ENCODE peak calls at places on chromosomes 7 and 10, in four cellular contexts. G, Z, D and L are unnamed samples.

GRCh38 chr7:141930211-141930610 is 14.0 kb downstream of the OR9A4 start:
- DNase-seq in G (no peak), D (no peak), Z (no peak), L (no peak)

GRCh38 chr10:47346572-47347302 is 1.4 kb upstream of the RBP3 start:
- DNase-seq in D (no peak), Z (no peak), G (no peak), L (no peak)

GRCh38 chr7:23246540-23246939 is at the start of gene GPNMB:
- DNase-seq in D (no peak), Z (no peak), G (no peak), L (peak)

GRCh38 chr10:74040200-74041126 is 42.5 kb downstream of the VCL start:
- DNase-seq in G (no peak), D (no peak), Z (no peak), L (no peak)

GRCh38 chr7:38840736-38841460 is 68.1 kb downstream of the VPS41 start:
- DNase-seq in Z (no peak), D (no peak), G (no peak), L (no peak)

GRCh38 chr7:34236057-34236456 is 330.7 kb downstream of the BMPER start:
- DNase-seq in G (no peak), D (no peak), Z (no peak), L (no peak)

GRCh38 chr7:14071045-14071444 is 81.6 kb upstream of the ETV1 start:
- DNase-seq in Z (no peak), D (no peak), G (no peak), L (no peak)

GRCh38 chr10:110861930-110862677 is 9.6 kb upstream of the PDCD4 start:
- DNase-seq in D (no peak), Z (no peak), G (no peak), L (no peak)

GRCh38 chr7:101277155-101277554 is 32.3 kb upstream of the FIS1 start:
- DNase-seq in Z (no peak), G (no peak), D (no peak), L (no peak)

GRCh38 chr10:107317592-107317991 is 153.1 kb upstream of the SORCS1 start:
- DNase-seq in Z (no peak), G (no peak), D (no peak), L (no peak)

GRCh38 chr7:69598487-69599148 is 343 bp downstream of the AUTS2 start:
- DNase-seq in D (no peak), Z (no peak), G (no peak), L (no peak)

GRCh38 chr10:14564268-14564744 is 210.4 kb downstream of the FAM107B start:
- DNase-seq in G (no peak), Z (no peak), D (no peak), L (no peak)

GRCh38 chr10:119198438-119198837 is 8.9 kb upstream of the GRK5 start:
- DNase-seq in G (no peak), Z (no peak), D (no peak), L (no peak)

GRCh38 chr7:157139142-157140117 is 704 bp downstream of the UBE3C start:
- DNase-seq in G (no peak), Z (no peak), D (no peak), L (no peak)

GRCh38 chr10:103276941-103277712 is at the start of gene INA:
- DNase-seq in Z (no peak), G (no peak), D (no peak), L (peak)

GRCh38 chr10:86139066-86139657 is 227.4 kb downstream of the GRID1 start:
- DNase-seq in Z (peak), D (peak), G (no peak), L (no peak)

GRCh38 chr7:22663319-22663718 is 63.7 kb upstream of the IL6 start:
- DNase-seq in G (no peak), Z (no peak), D (no peak), L (no peak)

GRCh38 chr7:5755704-5756131 is 25.7 kb downstream of the RNF216 start:
- DNase-seq in G (no peak), D (no peak), Z (no peak), L (no peak)

GRCh38 chr10:68861253-68861652 is 33.9 kb downstream of the STOX1 start:
- DNase-seq in G (no peak), Z (no peak), D (no peak), L (no peak)

GRCh38 chr7:5615190-5616070 is 166.0 kb downstream of the RNF216 start:
- DNase-seq in G (no peak), D (no peak), Z (no peak), L (peak)

GRCh38 chr10:113970641-113971040 is 73.0 kb upstream of the ADRB1 start:
- DNase-seq in G (no peak), Z (no peak), D (no peak), L (no peak)

GRCh38 chr10:68957284-68957615 is 1.3 kb downstream of the DDX21 start:
- DNase-seq in D (no peak), G (no peak), Z (peak), L (no peak)

GRCh38 chr7:31782411-31782991 is 95.5 kb downstream of the PPP1R17 start:
- DNase-seq in G (peak), Z (peak), D (no peak), L (peak)

GRCh38 chr10:58892039-58892665 is 284.3 kb upstream of the PHYHIPL start:
- DNase-seq in Z (no peak), G (no peak), D (no peak), L (no peak)

GRCh38 chr10:73246322-73246782 is 703 bp downstream of the DNAJC9 start:
- DNase-seq in Z (no peak), D (no peak), G (no peak), L (no peak)

GRCh38 chr10:132869621-132870020 is 72.7 kb downstream of the CFAP46 start:
- DNase-seq in D (no peak), Z (no peak), G (no peak), L (no peak)

GRCh38 chr10:70664702-70665195 is 7.6 kb upstream of the ADAMTS14 start:
- DNase-seq in G (no peak), Z (peak), D (no peak), L (peak)

GRCh38 chr10:50585921-50586739 is 37.6 kb downstream of the SGMS1 start:
- DNase-seq in G (no peak), D (no peak), Z (no peak), L (no peak)

GRCh38 chr10:131577786-131578471 is 266.4 kb upstream of the TCERG1L start:
- DNase-seq in D (no peak), G (no peak), Z (no peak), L (no peak)

GRCh38 chr7:35695628-35695888 is 623 bp upstream of the HERPUD2 start:
- DNase-seq in D (no peak), G (no peak), Z (no peak), L (peak)

GRCh38 chr10:29102233-29102632 is 186.6 kb upstream of the LYZL1 start:
- DNase-seq in Z (no peak), G (no peak), D (no peak), L (peak)

GRCh38 chr10:79280956-79281355 is 66.3 kb upstream of the PPIF start:
- DNase-seq in G (no peak), Z (no peak), D (no peak), L (no peak)

GRCh38 chr10:114957122-114957521 is 19.1 kb downstream of the TRUB1 start:
- DNase-seq in Z (no peak), D (no peak), G (no peak), L (peak)

GRCh38 chr10:122748496-122748895 is 48.9 kb upstream of the C10orf120 start:
- DNase-seq in Z (no peak), G (no peak), D (no peak), L (no peak)

GRCh38 chr7:151351027-151351426 is 9.4 kb downstream of the NUB1 start:
- DNase-seq in D (no peak), G (no peak), Z (no peak), L (peak)
- TF ChIP-seq CTCF in D (peak), G (peak), Z (peak), L (peak)

DNA sequence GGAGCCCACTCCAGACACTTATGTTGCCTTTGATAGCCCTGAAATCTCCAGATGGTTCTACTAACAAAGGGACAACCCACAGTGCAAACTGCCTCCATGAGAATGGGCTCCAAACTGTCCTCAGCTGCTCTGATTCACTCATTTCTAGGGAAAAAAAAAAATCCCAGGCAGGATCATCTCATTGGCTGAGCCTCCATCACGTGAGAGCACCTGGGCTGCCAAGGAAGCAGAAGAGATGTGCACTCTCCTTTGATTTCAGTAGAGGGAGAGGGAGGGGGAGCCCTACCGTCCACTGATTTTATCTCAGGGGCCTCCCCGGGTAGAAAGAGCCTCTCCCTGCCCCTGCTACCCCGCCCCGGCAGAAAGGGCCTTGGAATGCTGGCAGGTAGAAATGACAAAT is 725.3 kb downstream of the PHTF2 start:
- DNase-seq in G (no peak), D (no peak), Z (no peak), L (no peak)
- TF ChIP-seq TCF12 in G (no peak), D (no peak), Z (no peak), L (no peak)

DNA sequence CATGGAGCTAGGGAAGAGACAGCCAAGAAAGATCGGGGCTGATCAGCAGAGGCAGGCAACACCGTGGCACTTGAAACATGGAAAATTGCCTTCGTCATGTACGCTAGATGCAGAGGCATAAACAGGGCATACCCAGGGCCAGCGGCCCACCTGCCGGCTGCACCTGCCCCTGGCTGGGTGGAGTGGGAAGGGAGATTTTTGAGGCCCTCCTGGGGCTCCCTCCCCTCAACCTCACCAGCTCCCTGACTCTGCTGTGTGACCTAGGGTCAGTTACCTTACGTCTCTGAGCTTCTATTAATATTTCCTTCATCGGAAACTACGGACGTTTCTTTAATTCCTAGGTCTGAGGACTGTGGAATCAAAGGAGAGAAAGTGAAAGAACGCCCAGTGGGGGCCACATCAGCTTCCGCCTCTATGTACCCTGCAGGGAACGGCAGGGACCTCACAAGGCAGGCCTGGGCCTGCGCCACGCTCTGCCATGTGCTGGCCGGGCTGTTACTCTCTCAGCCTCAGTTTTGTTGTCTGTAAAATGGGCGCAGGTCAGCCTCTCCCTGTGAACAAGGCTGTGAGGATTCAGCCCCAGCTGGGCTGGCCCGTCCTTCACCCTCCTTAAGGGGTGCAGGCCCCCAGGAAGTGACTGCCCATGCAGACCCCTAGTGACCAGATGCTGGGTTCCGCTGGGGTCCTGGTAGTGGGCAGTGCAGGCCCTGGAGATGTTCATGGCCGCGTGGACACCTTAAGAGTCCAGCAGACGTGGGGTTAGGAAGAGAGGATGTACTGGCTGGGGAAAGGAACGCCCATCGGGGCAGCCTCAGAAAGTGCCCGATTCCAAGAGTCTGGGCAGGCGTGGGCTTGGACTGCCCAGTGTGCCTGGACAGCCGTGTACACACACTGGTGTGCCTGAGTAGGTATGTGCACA is 22.7 kb downstream of the ELFN1 start:
- DNase-seq in D (no peak), Z (no peak), G (no peak), L (peak)
- TF ChIP-seq SIN3A in D (no peak), Z (no peak), G (no peak), L (no peak)

GRCh38 chr7:82330706-82331220 is 112.8 kb downstream of the CACNA2D1 start:
- DNase-seq in D (no peak), G (no peak), Z (no peak), L (no peak)
- TF ChIP-seq CTCF in D (no peak), G (no peak), Z (no peak), L (no peak)

GRCh38 chr7:4068286-4068685 is 613.8 kb upstream of the FOXK1 start:
- DNase-seq in D (no peak), Z (no peak), G (no peak), L (no peak)

GRCh38 chr7:4067874-4068273 is 614.2 kb upstream of the FOXK1 start:
- DNase-seq in D (no peak), G (no peak), Z (no peak), L (no peak)

GRCh38 chr7:4066626-4067475 is 615.2 kb upstream of the FOXK1 start:
- DNase-seq in G (no peak), D (no peak), Z (no peak), L (no peak)

GRCh38 chr7:4066206-4066605 is 615.9 kb upstream of the FOXK1 start:
- DNase-seq in D (no peak), Z (no peak), G (no peak), L (no peak)

GRCh38 chr7:4067476-4067760 is 614.7 kb upstream of the FOXK1 start:
- DNase-seq in Z (no peak), D (no peak), G (no peak), L (no peak)
- TF ChIP-seq TCF12 in Z (no peak), D (no peak), G (no peak), L (no peak)

DNA sequence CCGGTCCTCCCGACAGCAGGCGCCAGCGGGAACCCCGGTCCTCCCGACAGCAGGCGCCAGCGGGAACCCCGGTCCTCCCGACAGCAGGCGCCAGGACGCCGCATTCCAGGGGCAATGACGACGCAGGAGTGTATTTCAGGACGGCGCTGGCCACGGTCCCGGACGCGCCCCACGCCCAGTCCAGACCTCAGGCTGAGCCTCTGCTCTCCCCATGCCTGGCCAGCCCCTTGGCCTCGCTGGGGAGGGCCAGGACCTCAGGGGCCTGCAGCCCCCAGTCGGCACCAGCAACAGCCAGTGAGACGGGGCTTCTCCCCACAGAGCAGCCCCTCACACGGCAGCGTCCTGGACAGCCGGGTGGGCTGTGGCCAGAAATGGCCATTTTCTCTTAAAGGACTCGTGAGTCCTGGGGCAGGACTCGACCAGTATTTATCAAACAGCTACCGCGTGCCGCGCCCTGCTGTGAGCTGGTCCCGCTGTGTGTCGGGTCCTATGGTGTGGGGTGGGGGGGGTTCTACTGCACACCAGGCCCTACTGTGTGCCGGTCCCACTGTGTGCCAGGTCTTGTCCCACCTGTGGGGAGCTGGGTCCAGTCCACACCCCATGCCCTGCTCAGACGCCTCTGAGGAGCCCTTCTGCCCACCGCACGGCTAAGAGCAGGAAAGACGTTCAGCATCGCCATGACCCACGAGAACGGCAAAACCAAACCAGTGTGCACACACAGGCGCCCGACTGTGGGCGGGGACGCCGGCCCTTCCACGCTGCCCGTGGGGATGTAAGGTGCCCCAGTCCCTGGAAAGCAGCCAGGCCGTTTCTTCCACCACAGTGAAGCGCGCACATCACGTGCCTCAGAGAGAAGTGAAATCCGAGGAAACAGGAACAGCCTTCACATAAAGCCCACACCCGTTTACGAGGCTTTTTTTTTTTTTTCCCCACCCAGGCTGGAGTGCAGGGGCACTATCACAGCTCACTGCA is 33.3 kb downstream of the GET4 start:
- DNase-seq in Z (no peak), G (no peak), D (no peak), L (peak)
- TF ChIP-seq SIN3A in Z (no peak), G (no peak), D (no peak), L (no peak)

GRCh38 chr7:113289140-113289740 is 170.9 kb upstream of the SMIM30 start:
- DNase-seq in G (no peak), Z (peak), D (no peak), L (peak)
- TF ChIP-seq CTCF in G (peak), Z (peak), D (peak), L (peak)

DNA sequence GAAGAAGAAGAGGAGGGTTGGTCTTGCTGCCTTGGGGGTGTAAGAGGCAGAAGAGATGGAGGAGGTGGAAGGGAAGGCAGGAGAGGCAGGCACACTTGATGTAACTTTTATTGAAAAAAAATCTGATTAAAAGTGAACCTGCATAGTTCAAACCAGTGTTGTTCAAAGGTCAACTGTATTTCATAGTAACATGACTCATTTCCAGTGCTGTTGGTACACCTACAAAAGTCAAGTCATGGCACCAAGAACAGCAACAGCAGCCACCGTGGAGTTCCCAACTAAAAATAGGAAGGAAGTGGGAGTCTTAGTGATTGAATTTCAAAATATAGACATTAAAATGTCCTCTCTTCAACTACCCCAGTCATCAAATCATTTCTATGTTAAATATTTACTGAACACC is 88.5 kb downstream of the CTNNA3 start:
- DNase-seq in G (no peak), D (no peak), Z (no peak), L (no peak)
- TF ChIP-seq TCF12 in G (no peak), D (no peak), Z (no peak), L (no peak)